ENCODE peak calls at places on chromosomes 3 and 15, in seven cellular contexts. One of them, this sample, is unnamed.

GRCh38 chr3:30475038-30475808 is 131.2 kb upstream of the TGFBR2 start:
- DNase-seq in Karpas-422: no peak
- DNase-seq in mammary epithelial cell: peak; percentile 79
- DNase-seq in SJSA1: no peak
- DNase-seq in CD4-positive, alpha-beta memory T cell: no peak
- DNase-seq in brain microvascular endothelial cell: no peak
- DNase-seq in small intestine: no peak
- DNase-seq in this sample: no peak

GRCh38 chr3:171986208-171986607 is 53.2 kb upstream of the FNDC3B start:
- DNase-seq in Karpas-422: no peak
- DNase-seq in SJSA1: no peak
- DNase-seq in CD4-positive, alpha-beta memory T cell: no peak
- DNase-seq in brain microvascular endothelial cell: no peak
- DNase-seq in small intestine: no peak
- DNase-seq in mammary epithelial cell: no peak
- DNase-seq in this sample: no peak

GRCh38 chr3:50435382-50435781 is 68.1 kb downstream of the CACNA2D2 start:
- DNase-seq in CD4-positive, alpha-beta memory T cell: no peak
- DNase-seq in brain microvascular endothelial cell: no peak
- DNase-seq in SJSA1: no peak
- DNase-seq in small intestine: no peak
- DNase-seq in mammary epithelial cell: no peak
- DNase-seq in Karpas-422: no peak
- DNase-seq in this sample: no peak

GRCh38 chr3:62600033-62600432 is 226.7 kb upstream of the FEZF2 start:
- DNase-seq in CD4-positive, alpha-beta memory T cell: no peak
- DNase-seq in Karpas-422: no peak
- DNase-seq in mammary epithelial cell: no peak
- DNase-seq in SJSA1: no peak
- DNase-seq in small intestine: no peak
- DNase-seq in brain microvascular endothelial cell: no peak
- DNase-seq in this sample: no peak

GRCh38 chr3:123333401-123333800 is 115.5 kb downstream of the ADCY5 start:
- DNase-seq in SJSA1: no peak
- DNase-seq in CD4-positive, alpha-beta memory T cell: no peak
- DNase-seq in brain microvascular endothelial cell: no peak
- DNase-seq in Karpas-422: no peak
- DNase-seq in mammary epithelial cell: no peak
- DNase-seq in small intestine: no peak
- DNase-seq in this sample: no peak

GRCh38 chr3:126447456-126448106 is 28.1 kb downstream of the ZXDC start:
- DNase-seq in SJSA1: no peak
- DNase-seq in CD4-positive, alpha-beta memory T cell: no peak
- DNase-seq in brain microvascular endothelial cell: no peak
- DNase-seq in mammary epithelial cell: no peak
- DNase-seq in small intestine: no peak
- DNase-seq in Karpas-422: no peak
- DNase-seq in this sample: peak; percentile 13

GRCh38 chr3:138625707-138626365 is 17.3 kb downstream of the FAIM start:
- DNase-seq in Karpas-422: no peak
- DNase-seq in SJSA1: no peak
- DNase-seq in mammary epithelial cell: peak; percentile 95
- DNase-seq in CD4-positive, alpha-beta memory T cell: no peak
- DNase-seq in brain microvascular endothelial cell: peak; percentile 58
- DNase-seq in small intestine: no peak
- DNase-seq in this sample: no peak

GRCh38 chr3:64684715-64685261 is 3.0 kb downstream of the ADAMTS9 start:
- DNase-seq in mammary epithelial cell: peak; percentile 42
- DNase-seq in brain microvascular endothelial cell: peak; percentile 41
- DNase-seq in CD4-positive, alpha-beta memory T cell: no peak
- DNase-seq in Karpas-422: no peak
- DNase-seq in SJSA1: peak; percentile 46
- DNase-seq in small intestine: peak; percentile 22
- DNase-seq in this sample: peak; percentile 53

GRCh38 chr3:141441381-141442365 is 45.2 kb upstream of the RASA2 start:
- DNase-seq in CD4-positive, alpha-beta memory T cell: peak; percentile 63
- DNase-seq in mammary epithelial cell: peak; percentile 50
- DNase-seq in Karpas-422: peak; percentile 91
- DNase-seq in brain microvascular endothelial cell: peak; percentile 80
- DNase-seq in SJSA1: peak; percentile 66
- DNase-seq in small intestine: peak; percentile 72
- DNase-seq in this sample: peak; percentile 83

GRCh38 chr3:143185401-143185800 is 65.8 kb downstream of the CHST2 start:
- DNase-seq in brain microvascular endothelial cell: no peak
- DNase-seq in small intestine: no peak
- DNase-seq in CD4-positive, alpha-beta memory T cell: no peak
- DNase-seq in SJSA1: no peak
- DNase-seq in mammary epithelial cell: no peak
- DNase-seq in Karpas-422: no peak
- DNase-seq in this sample: no peak

GRCh38 chr3:197503652-197504051 is 52.1 kb downstream of the BDH1 start:
- DNase-seq in Karpas-422: no peak
- DNase-seq in SJSA1: no peak
- DNase-seq in brain microvascular endothelial cell: no peak
- DNase-seq in CD4-positive, alpha-beta memory T cell: no peak
- DNase-seq in mammary epithelial cell: no peak
- DNase-seq in small intestine: no peak
- DNase-seq in this sample: no peak

GRCh38 chr3:42541079-42541478 is 38.6 kb downstream of the VIPR1 start:
- DNase-seq in small intestine: no peak
- DNase-seq in SJSA1: no peak
- DNase-seq in mammary epithelial cell: no peak
- DNase-seq in Karpas-422: no peak
- DNase-seq in brain microvascular endothelial cell: no peak
- DNase-seq in CD4-positive, alpha-beta memory T cell: no peak
- DNase-seq in this sample: no peak

GRCh38 chr3:20041197-20041780 is 1.0 kb downstream of the KAT2B start:
- DNase-seq in SJSA1: peak; percentile 74
- DNase-seq in brain microvascular endothelial cell: peak; percentile 46
- DNase-seq in mammary epithelial cell: peak; percentile 65
- DNase-seq in small intestine: peak; percentile 85
- DNase-seq in Karpas-422: peak; percentile 88
- DNase-seq in CD4-positive, alpha-beta memory T cell: peak; percentile 74
- DNase-seq in this sample: peak; percentile 93

GRCh38 chr3:122572940-122573412 is 4.5 kb upstream of the PARP15 start:
- DNase-seq in small intestine: no peak
- DNase-seq in mammary epithelial cell: peak; percentile 77
- DNase-seq in CD4-positive, alpha-beta memory T cell: no peak
- DNase-seq in brain microvascular endothelial cell: no peak
- DNase-seq in Karpas-422: peak; percentile 89
- DNase-seq in SJSA1: no peak
- DNase-seq in this sample: no peak

GRCh38 chr15:99408236-99409096 is 157.2 kb downstream of the LRRC28 start:
- DNase-seq in mammary epithelial cell: peak; percentile 39
- DNase-seq in SJSA1: no peak
- DNase-seq in CD4-positive, alpha-beta memory T cell: no peak
- DNase-seq in small intestine: no peak
- DNase-seq in Karpas-422: no peak
- DNase-seq in brain microvascular endothelial cell: peak; percentile 74
- DNase-seq in this sample: no peak

GRCh38 chr3:171458857-171459129 is 1.4 kb downstream of the TNIK start:
- DNase-seq in brain microvascular endothelial cell: no peak
- DNase-seq in Karpas-422: no peak
- DNase-seq in small intestine: no peak
- DNase-seq in CD4-positive, alpha-beta memory T cell: no peak
- DNase-seq in mammary epithelial cell: no peak
- DNase-seq in SJSA1: no peak
- DNase-seq in this sample: no peak

GRCh38 chr15:73900129-73900712 is 26.0 kb upstream of the LOXL1 start:
- DNase-seq in small intestine: no peak
- DNase-seq in SJSA1: no peak
- DNase-seq in brain microvascular endothelial cell: no peak
- DNase-seq in mammary epithelial cell: no peak
- DNase-seq in CD4-positive, alpha-beta memory T cell: no peak
- DNase-seq in Karpas-422: no peak
- DNase-seq in this sample: no peak

GRCh38 chr15:32956006-32956405 is 238.2 kb downstream of the GREM1 start:
- DNase-seq in Karpas-422: peak; percentile 71
- DNase-seq in mammary epithelial cell: peak; percentile 25
- DNase-seq in small intestine: peak; percentile 5
- DNase-seq in CD4-positive, alpha-beta memory T cell: no peak
- DNase-seq in brain microvascular endothelial cell: peak; percentile 84
- DNase-seq in SJSA1: no peak
- DNase-seq in this sample: no peak

GRCh38 chr3:64604313-64604712 is 83.5 kb downstream of the ADAMTS9 start:
- DNase-seq in SJSA1: no peak
- DNase-seq in Karpas-422: no peak
- DNase-seq in CD4-positive, alpha-beta memory T cell: no peak
- DNase-seq in brain microvascular endothelial cell: no peak
- DNase-seq in mammary epithelial cell: no peak
- DNase-seq in small intestine: no peak
- DNase-seq in this sample: no peak

GRCh38 chr3:38001456-38002081 is 11.0 kb downstream of the VILL start:
- DNase-seq in Karpas-422: no peak
- DNase-seq in CD4-positive, alpha-beta memory T cell: no peak
- DNase-seq in mammary epithelial cell: no peak
- DNase-seq in SJSA1: no peak
- DNase-seq in brain microvascular endothelial cell: no peak
- DNase-seq in small intestine: peak; percentile 42
- DNase-seq in this sample: no peak

GRCh38 chr15:49075876-49076275 is 29.6 kb upstream of the SECISBP2L start:
- DNase-seq in Karpas-422: no peak
- DNase-seq in CD4-positive, alpha-beta memory T cell: no peak
- DNase-seq in mammary epithelial cell: no peak
- DNase-seq in small intestine: no peak
- DNase-seq in brain microvascular endothelial cell: no peak
- DNase-seq in SJSA1: no peak
- DNase-seq in this sample: no peak

GRCh38 chr3:13199899-13200451 is 126.7 kb upstream of the IQSEC1 start:
- DNase-seq in SJSA1: no peak
- DNase-seq in Karpas-422: no peak
- DNase-seq in mammary epithelial cell: no peak
- DNase-seq in brain microvascular endothelial cell: no peak
- DNase-seq in small intestine: no peak
- DNase-seq in CD4-positive, alpha-beta memory T cell: no peak
- DNase-seq in this sample: no peak

GRCh38 chr3:50154840-50155490 is at the start of gene SEMA3F:
- DNase-seq in brain microvascular endothelial cell: peak; percentile 7
- DNase-seq in CD4-positive, alpha-beta memory T cell: peak; percentile 69
- DNase-seq in mammary epithelial cell: peak; percentile 81
- DNase-seq in small intestine: peak; percentile 78
- DNase-seq in Karpas-422: peak; percentile 82
- DNase-seq in SJSA1: no peak
- DNase-seq in this sample: peak; percentile 72

GRCh38 chr3:165624761-165625160 is 212.5 kb downstream of the BCHE start:
- DNase-seq in brain microvascular endothelial cell: peak; percentile 30
- DNase-seq in small intestine: peak; percentile 16
- DNase-seq in mammary epithelial cell: no peak
- DNase-seq in Karpas-422: peak; percentile 51
- DNase-seq in SJSA1: no peak
- DNase-seq in CD4-positive, alpha-beta memory T cell: no peak
- DNase-seq in this sample: no peak

GRCh38 chr3:139447486-139447885 is 28.8 kb downstream of the RBP2 start:
- DNase-seq in Karpas-422: peak; percentile 11
- DNase-seq in brain microvascular endothelial cell: no peak
- DNase-seq in SJSA1: no peak
- DNase-seq in mammary epithelial cell: no peak
- DNase-seq in CD4-positive, alpha-beta memory T cell: no peak
- DNase-seq in small intestine: no peak
- DNase-seq in this sample: no peak

GRCh38 chr15:91235376-91235775 is 135.3 kb downstream of the SV2B start:
- DNase-seq in SJSA1: no peak
- DNase-seq in brain microvascular endothelial cell: no peak
- DNase-seq in mammary epithelial cell: no peak
- DNase-seq in CD4-positive, alpha-beta memory T cell: no peak
- DNase-seq in small intestine: no peak
- DNase-seq in Karpas-422: no peak
- DNase-seq in this sample: no peak
- H3K27me3 ChIP-seq in SJSA1: no peaks in the 10 kb centered on the region
- H3K27me3 ChIP-seq in brain microvascular endothelial cell: no peaks in the 10 kb centered on the region
- H3K27me3 ChIP-seq in mammary epithelial cell: no peaks in the 10 kb centered on the region
- H3K27me3 ChIP-seq in CD4-positive, alpha-beta memory T cell: no peaks in the 10 kb centered on the region
- H3K27me3 ChIP-seq in small intestine: no peaks in the 10 kb centered on the region
- H3K27me3 ChIP-seq in Karpas-422: no peaks in the 10 kb centered on the region
- H3K27me3 ChIP-seq in this sample: no peaks in the 10 kb centered on the region

GRCh38 chr15:79296583-79296982 is 14.1 kb downstream of the ANKRD34C start:
- DNase-seq in mammary epithelial cell: no peak
- DNase-seq in Karpas-422: peak; percentile 73
- DNase-seq in brain microvascular endothelial cell: no peak
- DNase-seq in small intestine: no peak
- DNase-seq in SJSA1: no peak
- DNase-seq in CD4-positive, alpha-beta memory T cell: no peak
- DNase-seq in this sample: no peak

GRCh38 chr15:79294075-79294474 is 11.6 kb downstream of the ANKRD34C start:
- DNase-seq in SJSA1: no peak
- DNase-seq in CD4-positive, alpha-beta memory T cell: no peak
- DNase-seq in small intestine: no peak
- DNase-seq in Karpas-422: no peak
- DNase-seq in brain microvascular endothelial cell: no peak
- DNase-seq in mammary epithelial cell: no peak
- DNase-seq in this sample: no peak

GRCh38 chr15:79299836-79300235 is 11.1 kb upstream of the TMED3 start:
- DNase-seq in Karpas-422: no peak
- DNase-seq in SJSA1: no peak
- DNase-seq in CD4-positive, alpha-beta memory T cell: no peak
- DNase-seq in small intestine: no peak
- DNase-seq in brain microvascular endothelial cell: no peak
- DNase-seq in mammary epithelial cell: no peak
- DNase-seq in this sample: no peak
- H3K27me3 ChIP-seq in Karpas-422: no peaks in the 10 kb centered on the region
- H3K27me3 ChIP-seq in SJSA1: peaks cover 52% of the 10 kb centered on the region
- H3K27me3 ChIP-seq in CD4-positive, alpha-beta memory T cell: no peaks in the 10 kb centered on the region
- H3K27me3 ChIP-seq in small intestine: no peaks in the 10 kb centered on the region
- H3K27me3 ChIP-seq in brain microvascular endothelial cell: peaks cover 3% of the 10 kb centered on the region
- H3K27me3 ChIP-seq in mammary epithelial cell: peaks cover 5% of the 10 kb centered on the region
- H3K27me3 ChIP-seq in this sample: no peaks in the 10 kb centered on the region

GRCh38 chr15:47717036-47717611 is at the start of gene SEMA6D:
- DNase-seq in small intestine: peak; percentile 79
- DNase-seq in brain microvascular endothelial cell: peak; percentile 61
- DNase-seq in CD4-positive, alpha-beta memory T cell: no peak
- DNase-seq in Karpas-422: no peak
- DNase-seq in mammary epithelial cell: peak; percentile 57
- DNase-seq in SJSA1: peak; percentile 77
- DNase-seq in this sample: peak; percentile 79
- H3K27me3 ChIP-seq in small intestine: no peaks in the 10 kb centered on the region
- H3K27me3 ChIP-seq in brain microvascular endothelial cell: no peaks in the 10 kb centered on the region
- H3K27me3 ChIP-seq in CD4-positive, alpha-beta memory T cell: peaks cover 11% of the 10 kb centered on the region
- H3K27me3 ChIP-seq in Karpas-422: no peaks in the 10 kb centered on the region
- H3K27me3 ChIP-seq in mammary epithelial cell: peaks cover 10% of the 10 kb centered on the region
- H3K27me3 ChIP-seq in SJSA1: peaks cover 4% of the 10 kb centered on the region
- H3K27me3 ChIP-seq in this sample: no peaks in the 10 kb centered on the region

GRCh38 chr15:67070892-67071664 is 5.7 kb downstream of the SMAD3 start:
- DNase-seq in small intestine: no peak
- DNase-seq in Karpas-422: no peak
- DNase-seq in CD4-positive, alpha-beta memory T cell: no peak
- DNase-seq in brain microvascular endothelial cell: no peak
- DNase-seq in SJSA1: no peak
- DNase-seq in mammary epithelial cell: peak; percentile 44
- DNase-seq in this sample: no peak
- H3K27me3 ChIP-seq in small intestine: no peaks in the 10 kb centered on the region
- H3K27me3 ChIP-seq in Karpas-422: peaks cover 2% of the 10 kb centered on the region
- H3K27me3 ChIP-seq in CD4-positive, alpha-beta memory T cell: no peaks in the 10 kb centered on the region
- H3K27me3 ChIP-seq in brain microvascular endothelial cell: no peaks in the 10 kb centered on the region
- H3K27me3 ChIP-seq in SJSA1: no peaks in the 10 kb centered on the region
- H3K27me3 ChIP-seq in mammary epithelial cell: no peaks in the 10 kb centered on the region
- H3K27me3 ChIP-seq in this sample: no peaks in the 10 kb centered on the region

GRCh38 chr3:14538451-14539088 is 1.6 kb downstream of the GRIP2 start:
- DNase-seq in SJSA1: no peak
- DNase-seq in CD4-positive, alpha-beta memory T cell: no peak
- DNase-seq in Karpas-422: no peak
- DNase-seq in brain microvascular endothelial cell: no peak
- DNase-seq in mammary epithelial cell: no peak
- DNase-seq in small intestine: no peak
- DNase-seq in this sample: no peak
- H3K27me3 ChIP-seq in SJSA1: no peaks in the 10 kb centered on the region
- H3K27me3 ChIP-seq in CD4-positive, alpha-beta memory T cell: no peaks in the 10 kb centered on the region
- H3K27me3 ChIP-seq in Karpas-422: no peaks in the 10 kb centered on the region
- H3K27me3 ChIP-seq in brain microvascular endothelial cell: peaks cover 7% of the 10 kb centered on the region
- H3K27me3 ChIP-seq in mammary epithelial cell: peaks cover 2% of the 10 kb centered on the region
- H3K27me3 ChIP-seq in small intestine: no peaks in the 10 kb centered on the region
- H3K27me3 ChIP-seq in this sample: no peaks in the 10 kb centered on the region